ENCODE peak calls at places on chromosome 11, in four cellular contexts. O is NCI-H1105 treated with DMSO at 0.1 percent for 48 hours, S is AG08395, X is stomach. P is an unnamed sample.

GRCh38 chr11:62504158-62504973 is 42.2 kb downstream of the AHNAK start:
- DNase-seq in O (no peak), S (no peak), X (no peak), P (no peak)

GRCh38 chr11:65613091-65613928 is 711 bp downstream of the MAP3K11 start:
- DNase-seq in O (peak), S (peak), X (peak), P (peak)

GRCh38 chr11:60924906-60925684 is 835 bp downstream of the TMEM132A start:
- DNase-seq in O (peak), S (no peak), X (no peak), P (no peak)

GRCh38 chr11:100719809-100720221 is 32.7 kb downstream of the ARHGAP42 start:
- DNase-seq in O (peak), S (peak), X (peak), P (peak)

GRCh38 chr11:67010296-67010905 is 12.5 kb upstream of the SYT12 start:
- DNase-seq in O (no peak), S (no peak), X (no peak), P (no peak)

GRCh38 chr11:65915821-65916251 is 3.0 kb downstream of the C11orf68 start:
- DNase-seq in O (no peak), S (peak), X (peak), P (peak)

GRCh38 chr11:7906481-7906880 is 24.6 kb downstream of the OR10A6 start:
- DNase-seq in O (no peak), S (no peak), X (no peak), P (no peak)

GRCh38 chr11:44561275-44561781 is 4.1 kb upstream of the CD82 start:
- DNase-seq in O (peak), S (no peak), X (no peak), P (no peak)

GRCh38 chr11:20095189-20095588 is 65.1 kb downstream of the DBX1 start:
- DNase-seq in O (no peak), S (no peak), X (no peak), P (no peak)

GRCh38 chr11:130163346-130164220 is 4.0 kb downstream of the ST14 start:
- DNase-seq in O (no peak), S (no peak), X (peak), P (peak)

GRCh38 chr11:91783173-91783572 is 441.4 kb upstream of the FAT3 start:
- DNase-seq in O (no peak), S (no peak), X (no peak), P (no peak)

GRCh38 chr11:45089251-45089650 is 57.2 kb upstream of the PRDM11 start:
- DNase-seq in O (no peak), S (peak), X (peak), P (peak)

GRCh38 chr11:81174646-81175330 is 1558.9 kb downstream of the FAM181B start:
- DNase-seq in O (no peak), S (no peak), X (no peak), P (no peak)

GRCh38 chr11:37006563-37006962 is 408.5 kb upstream of the RAG2 start:
- DNase-seq in O (no peak), S (no peak), X (no peak), P (no peak)

GRCh38 chr11:19049351-19049750 is 11.2 kb downstream of the MRGPRX2 start:
- DNase-seq in O (no peak), S (no peak), X (no peak), P (no peak)

GRCh38 chr11:112588252-112588668 is 327.6 kb upstream of the PLET1 start:
- DNase-seq in O (peak), S (peak), X (peak), P (peak)

GRCh38 chr11:28673687-28674431 is 565.7 kb downstream of the METTL15 start:
- DNase-seq in O (no peak), S (peak), X (no peak), P (no peak)

GRCh38 chr11:119585038-119585666 is 143.8 kb downstream of the NECTIN1 start:
- DNase-seq in O (peak), S (no peak), X (peak), P (peak)

GRCh38 chr11:123543796-123544195 is 110.6 kb downstream of the SCN3B start:
- DNase-seq in O (no peak), S (peak), X (no peak), P (no peak)

GRCh38 chr11:64996710-64997380 is at the start of gene BATF2:
- DNase-seq in O (no peak), S (peak), X (peak), P (peak)

GRCh38 chr11:34345012-34345804 is 12.6 kb downstream of the ABTB2 start:
- DNase-seq in O (peak), S (peak), X (peak), P (peak)